ENCODE peak calls at places on chromosome 3, in eight cellular contexts. B is Karpas-422, S is GM23248, X is HCT116, V is SK-N-SH, Q is hepatocyte, E is MM.1S, Y is PC-3. P is an unnamed sample.

GRCh38 chr3:923161-923910 is 169.5 kb upstream of the CNTN6 start:
- DNase-seq in X (no peak), S (no peak), Q (no peak), Y (no peak), V (no peak), E (no peak), B (no peak), P (no peak)

GRCh38 chr3:129616291-129616690 is 9.8 kb upstream of the PLXND1 start:
- DNase-seq in E (no peak), S (no peak), Q (no peak), Y (no peak), V (no peak), B (no peak), X (no peak), P (no peak)

GRCh38 chr3:58536501-58537411 is at the start of gene ACOX2:
- DNase-seq in Q (peak; percentile 65), V (no peak), B (no peak), Y (no peak), S (peak; percentile 81), E (no peak), X (no peak), P (no peak)

GRCh38 chr3:50353231-50354004 is 2.8 kb downstream of the CYB561D2 start:
- DNase-seq in X (no peak), Y (no peak), Q (no peak), S (no peak), E (no peak), B (no peak), V (no peak), P (no peak)

GRCh38 chr3:94009612-94010011 is 18.8 kb downstream of the STX19 start:
- DNase-seq in Y (no peak), Q (no peak), B (no peak), E (no peak), V (peak; percentile 14), X (no peak), S (no peak), P (no peak)

GRCh38 chr3:102104093-102104492 is 254.8 kb downstream of the NFKBIZ start:
- DNase-seq in Q (no peak), E (no peak), X (no peak), B (no peak), S (no peak), V (no peak), Y (no peak), P (no peak)

GRCh38 chr3:117303446-117303845 is 593.9 kb downstream of the TUSC7 start:
- DNase-seq in Y (no peak), X (no peak), E (no peak), V (no peak), S (peak; percentile 15), B (no peak), Q (no peak), P (no peak)

GRCh38 chr3:9347887-9348286 is 15.0 kb upstream of the THUMPD3 start:
- DNase-seq in V (no peak), B (no peak), S (peak; percentile 95), Q (no peak), Y (peak; percentile 46), X (no peak), E (no peak), P (no peak)

GRCh38 chr3:71243230-71243629 is 340.3 kb downstream of the FOXP1 start:
- DNase-seq in Y (no peak), V (no peak), Q (no peak), S (no peak), X (no peak), E (no peak), B (no peak), P (no peak)

GRCh38 chr3:160756907-160757623 is 1.0 kb downstream of the PPM1L start:
- DNase-seq in Y (no peak), V (peak; percentile 4), Q (peak; percentile 13), X (no peak), S (no peak), E (no peak), B (no peak), P (peak; percentile 62)

GRCh38 chr3:108301695-108302404 is 5.5 kb downstream of the HHLA2 start:
- DNase-seq in Q (no peak), S (peak; percentile 8), B (no peak), V (no peak), Y (peak; percentile 51), E (peak; percentile 16), X (no peak), P (no peak)

GRCh38 chr3:197426161-197426566 is 127.8 kb upstream of the DLG1 start:
- DNase-seq in V (peak; percentile 53), Q (peak; percentile 49), E (no peak), S (no peak), B (no peak), X (no peak), Y (peak; percentile 8), P (no peak)

GRCh38 chr3:78050276-78051080 is 1010.6 kb downstream of the ROBO2 start:
- DNase-seq in B (no peak), E (no peak), V (no peak), X (no peak), S (peak; percentile 5), Y (peak; percentile 12), Q (no peak), P (no peak)

GRCh38 chr3:44729384-44729910 is at the start of gene ZNF501:
- DNase-seq in Q (peak; percentile 94), V (peak; percentile 91), E (peak; percentile 93), S (peak; percentile 91), X (no peak), Y (no peak), B (peak; percentile 82), P (peak; percentile 98)
- H3K9me2 ChIP-seq in Q (no peaks in the 10 kb centered on the region), V (no peaks in the 10 kb centered on the region), E (no peaks in the 10 kb centered on the region), S (no peaks in the 10 kb centered on the region), X (no peaks in the 10 kb centered on the region), Y (no peaks in the 10 kb centered on the region), B (no peaks in the 10 kb centered on the region), P (peaks cover 10% of the 10 kb centered on the region)

DNA sequence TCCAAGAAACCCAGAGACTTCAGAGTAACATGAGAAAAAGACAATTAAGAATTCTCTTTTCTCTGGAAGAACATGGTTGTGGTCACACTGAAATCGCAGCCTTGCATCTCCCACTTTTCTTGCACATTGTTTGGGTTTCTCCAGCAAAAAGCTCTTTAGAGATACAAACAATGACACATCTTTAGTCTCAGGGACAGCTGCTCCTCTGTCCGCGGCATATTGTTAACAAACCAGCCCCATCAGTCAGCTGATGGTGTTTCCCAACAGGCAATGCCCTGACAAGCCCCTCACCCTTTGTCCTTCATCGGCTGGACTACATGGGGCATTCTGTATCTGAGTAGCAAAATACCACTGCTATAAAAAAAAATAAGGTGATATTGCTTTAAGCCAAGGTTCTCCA is 53.4 kb downstream of the UMPS start:
- DNase-seq in E (no peak), X (no peak), B (no peak), V (no peak), S (no peak), Y (no peak), Q (no peak), P (no peak)
- H3K9me2 ChIP-seq in E (no peaks in the 10 kb centered on the region), X (no peaks in the 10 kb centered on the region), B (no peaks in the 10 kb centered on the region), V (no peaks in the 10 kb centered on the region), S (no peaks in the 10 kb centered on the region), Y (no peaks in the 10 kb centered on the region), Q (no peaks in the 10 kb centered on the region), P (no peaks in the 10 kb centered on the region)

DNA sequence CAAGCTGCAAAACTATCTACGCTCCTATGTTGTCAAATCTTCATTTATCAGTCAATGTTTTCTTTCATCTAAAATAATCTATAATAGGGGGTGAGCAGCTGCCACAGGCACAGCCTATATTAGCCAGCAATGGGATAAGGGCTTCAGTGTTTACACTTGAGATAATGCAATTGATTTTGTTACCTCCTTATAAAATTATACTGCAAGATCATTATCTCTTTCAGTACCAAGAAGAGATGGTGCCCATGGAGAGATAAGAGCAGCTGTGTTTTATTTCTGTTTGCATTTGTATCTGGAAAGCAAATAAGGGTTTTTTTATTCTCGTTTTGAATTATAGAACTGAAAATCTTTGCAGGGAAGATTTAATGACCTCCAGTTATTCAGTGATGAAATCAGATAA is 68.9 kb downstream of the PLD1 start:
- DNase-seq in S (no peak), V (peak; percentile 41), Q (no peak), B (no peak), E (no peak), Y (no peak), X (no peak), P (no peak)
- H3K9me2 ChIP-seq in S (no peaks in the 10 kb centered on the region), V (no peaks in the 10 kb centered on the region), Q (no peaks in the 10 kb centered on the region), B (no peaks in the 10 kb centered on the region), E (no peaks in the 10 kb centered on the region), Y (no peaks in the 10 kb centered on the region), X (no peaks in the 10 kb centered on the region), P (no peaks in the 10 kb centered on the region)

GRCh38 chr3:140924097-140924873 is 17.4 kb upstream of the SLC25A36 start:
- DNase-seq in Y (no peak), S (no peak), X (no peak), B (no peak), Q (no peak), E (no peak), V (no peak), P (no peak)

GRCh38 chr3:140931801-140932200 is 9.8 kb upstream of the SLC25A36 start:
- DNase-seq in Q (no peak), Y (no peak), B (no peak), X (no peak), S (peak; percentile 35), E (no peak), V (no peak), P (no peak)

GRCh38 chr3:140931016-140931454 is 10.6 kb upstream of the SLC25A36 start:
- DNase-seq in E (no peak), S (peak; percentile 44), Q (no peak), B (peak; percentile 46), V (no peak), X (no peak), Y (no peak), P (peak; percentile 91)

GRCh38 chr3:140927711-140928110 is 13.9 kb upstream of the SLC25A36 start:
- DNase-seq in X (no peak), V (no peak), B (no peak), Q (no peak), Y (no peak), S (no peak), E (no peak), P (no peak)

DNA sequence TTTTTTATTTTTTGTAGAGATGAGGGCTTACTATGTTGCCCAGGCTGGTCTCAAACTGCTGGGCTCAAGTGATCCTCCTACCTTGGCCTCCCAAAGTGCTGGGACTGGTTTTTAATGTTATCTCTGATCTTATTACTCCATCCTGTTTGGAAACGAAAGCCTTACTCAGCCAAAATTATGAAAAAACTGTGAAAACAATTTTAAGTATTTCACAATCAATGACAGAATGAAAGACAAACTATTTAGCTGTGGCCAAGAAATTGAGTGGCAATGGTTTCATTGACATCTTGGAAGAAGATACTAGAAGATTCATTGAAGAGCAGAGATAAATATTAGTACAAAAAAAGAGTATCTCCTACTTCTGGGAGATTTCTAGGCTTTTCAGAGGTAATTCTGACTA is 14.4 kb upstream of the SLC25A36 start:
- DNase-seq in B (no peak), Y (no peak), V (no peak), E (no peak), X (no peak), S (no peak), Q (no peak), P (no peak)
- H3K9me2 ChIP-seq in B (no peaks in the 10 kb centered on the region), Y (no peaks in the 10 kb centered on the region), V (no peaks in the 10 kb centered on the region), E (no peaks in the 10 kb centered on the region), X (no peaks in the 10 kb centered on the region), S (no peaks in the 10 kb centered on the region), Q (no peaks in the 10 kb centered on the region), P (no peaks in the 10 kb centered on the region)

GRCh38 chr3:150675587-150675986 is 28.1 kb downstream of the ERICH6 start:
- DNase-seq in Q (no peak), S (no peak), E (no peak), X (no peak), B (no peak), V (no peak), Y (no peak), P (peak; percentile 6)

DNA sequence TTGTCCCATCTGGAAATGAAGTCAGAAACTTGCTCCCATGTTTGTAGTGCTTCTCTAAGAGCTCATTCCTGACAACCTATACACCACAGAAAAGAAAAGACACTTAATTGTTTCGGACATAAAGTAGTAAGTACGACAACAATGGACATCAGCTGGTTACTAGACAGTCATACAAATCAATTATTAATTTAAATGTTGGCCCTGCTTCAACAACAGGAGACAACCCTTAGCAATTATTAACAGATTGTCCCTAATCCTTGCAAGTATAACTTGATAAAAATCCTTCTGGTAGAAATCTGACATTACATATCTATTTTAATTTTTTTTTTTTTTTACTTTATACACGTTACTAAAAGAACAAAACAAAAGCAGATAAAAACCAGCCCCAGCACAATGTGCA is 29.8 kb downstream of the ERICH6 start:
- DNase-seq in S (no peak), B (no peak), E (no peak), V (no peak), X (no peak), Y (no peak), Q (no peak), P (no peak)
- H3K9me2 ChIP-seq in S (no peaks in the 10 kb centered on the region), B (no peaks in the 10 kb centered on the region), E (no peaks in the 10 kb centered on the region), V (no peaks in the 10 kb centered on the region), X (no peaks in the 10 kb centered on the region), Y (no peaks in the 10 kb centered on the region), Q (no peaks in the 10 kb centered on the region), P (no peaks in the 10 kb centered on the region)